ENCODE peak calls at places on chromosomes 1 and 21, in five cellular contexts. I is Caco-2; L is psoas muscle; H is CD8-positive, alpha-beta T cell; R is NT2/D1. T is an unnamed sample.
A peak's percentile ranks its signal among the peaks of the same experiment; 100 is the strongest.

GRCh38 chr1:215710340-215710971 is 143.4 kb downstream of the KCTD3 start:
- DNase-seq in R (peak; percentile 85), I (no peak), L (no peak), H (no peak), T (peak; percentile 76)

GRCh38 chr1:84782881-84783280 is 92.6 kb upstream of the SSX2IP start:
- DNase-seq in I (no peak), L (no peak), H (no peak), R (no peak), T (no peak)

GRCh38 chr21:26027696-26028095 is 142.9 kb downstream of the APP start:
- DNase-seq in I (no peak), R (no peak), H (no peak), L (no peak), T (no peak)

GRCh38 chr1:51666463-51666862 is 49.6 kb downstream of the OSBPL9 start:
- DNase-seq in L (no peak), H (no peak), I (no peak), R (no peak), T (no peak)

GRCh38 chr1:200409203-200409760 is 554 bp downstream of the ZNF281 start:
- DNase-seq in I (no peak), L (peak; percentile 64), H (peak; percentile 42), R (no peak), T (peak; percentile 38)

GRCh38 chr1:195065437-195065836 is 1542.8 kb downstream of the KCNT2 start:
- DNase-seq in I (no peak), L (no peak), R (no peak), H (no peak), T (no peak)

GRCh38 chr1:145990249-145991097 is 5.9 kb downstream of the TXNIP start:
- DNase-seq in H (no peak), I (no peak), R (no peak), L (peak; percentile 81), T (no peak)

GRCh38 chr1:53073287-53073686 is 11.3 kb downstream of the PODN start:
- DNase-seq in I (no peak), R (no peak), H (no peak), L (no peak), T (no peak)

GRCh38 chr1:156248323-156248683 is 447 bp upstream of the PAQR6 start:
- DNase-seq in R (no peak), L (no peak), H (no peak), I (no peak), T (no peak)

GRCh38 chr1:157838966-157839365 is 2.6 kb downstream of the CD5L start:
- DNase-seq in L (no peak), H (no peak), R (no peak), I (no peak), T (no peak)

GRCh38 chr1:227192163-227192562 is 126.1 kb downstream of the CDC42BPA start:
- DNase-seq in I (no peak), L (peak; percentile 76), R (no peak), H (no peak), T (no peak)

GRCh38 chr1:101366513-101367215 is 129.8 kb downstream of the S1PR1 start:
- DNase-seq in H (no peak), I (no peak), L (no peak), R (no peak), T (no peak)

GRCh38 chr21:39703578-39703977 is 41.4 kb upstream of the IGSF5 start:
- DNase-seq in H (no peak), R (no peak), L (no peak), I (no peak), T (no peak)

GRCh38 chr1:117341123-117341522 is 26.1 kb upstream of the MAN1A2 start:
- DNase-seq in R (no peak), L (no peak), I (no peak), H (no peak), T (no peak)

GRCh38 chr1:60872690-60873089 is 209.7 kb upstream of the NFIA start:
- DNase-seq in R (no peak), H (no peak), L (no peak), I (no peak), T (no peak)

GRCh38 chr1:229105822-229106525 is 164.9 kb upstream of the RAB4A start:
- DNase-seq in L (no peak), R (no peak), H (no peak), I (no peak), T (no peak)

GRCh38 chr1:86502721-86503430 is 34.1 kb downstream of the CLCA1 start:
- DNase-seq in L (no peak), I (peak; percentile 82), H (no peak), R (peak; percentile 83), T (no peak)

GRCh38 chr1:114458208-114458777 is 52.7 kb downstream of the TRIM33 start:
- DNase-seq in R (no peak), L (no peak), I (no peak), H (no peak), T (no peak)

GRCh38 chr1:82317671-82318070 is 516.9 kb downstream of the ADGRL2 start:
- DNase-seq in I (no peak), L (no peak), R (no peak), H (no peak), T (no peak)

GRCh38 chr1:119988316-119989067 is 81.0 kb downstream of the NOTCH2 start:
- DNase-seq in R (no peak), L (no peak), I (no peak), H (no peak), T (no peak)

GRCh38 chr1:2151906-2152305 is 42.7 kb downstream of the FAAP20 start:
- DNase-seq in R (no peak), H (no peak), L (no peak), I (no peak), T (no peak)

GRCh38 chr1:97308131-97308530 is 586.5 kb downstream of the PTBP2 start:
- DNase-seq in R (no peak), H (no peak), I (no peak), L (no peak), T (no peak)

GRCh38 chr1:67853704-67854103 is 20.4 kb upstream of the GNG12 start:
- DNase-seq in H (no peak), L (peak; percentile 50), R (peak; percentile 98), I (peak; percentile 51), T (peak; percentile 57)

GRCh38 chr1:235758931-235759330 is 107.8 kb downstream of the LYST start:
- DNase-seq in H (no peak), R (no peak), L (no peak), I (no peak), T (no peak)

GRCh38 chr1:235601087-235601486 is 48.5 kb downstream of the GNG4 start:
- DNase-seq in I (no peak), L (no peak), H (no peak), R (no peak), T (peak; percentile 60)

GRCh38 chr1:24764848-24765247 is 19.6 kb downstream of the CLIC4 start:
- DNase-seq in I (no peak), L (no peak), H (no peak), R (no peak), T (no peak)

GRCh38 chr1:206922524-206922923 is 783 bp upstream of the FCMR start:
- DNase-seq in H (no peak), L (no peak), R (no peak), I (no peak), T (no peak)

GRCh38 chr1:7809742-7810141 is 25.7 kb downstream of the PER3 start:
- DNase-seq in H (no peak), R (no peak), I (no peak), L (no peak), T (no peak)
- H3K36me3 ChIP-seq in H (no peaks in the 10 kb centered on the region), R (no peaks in the 10 kb centered on the region), I (peaks cover 1% of the 10 kb centered on the region), L (peaks cover 16% of the 10 kb centered on the region), T (peaks cover 5% of the 10 kb centered on the region)

DNA sequence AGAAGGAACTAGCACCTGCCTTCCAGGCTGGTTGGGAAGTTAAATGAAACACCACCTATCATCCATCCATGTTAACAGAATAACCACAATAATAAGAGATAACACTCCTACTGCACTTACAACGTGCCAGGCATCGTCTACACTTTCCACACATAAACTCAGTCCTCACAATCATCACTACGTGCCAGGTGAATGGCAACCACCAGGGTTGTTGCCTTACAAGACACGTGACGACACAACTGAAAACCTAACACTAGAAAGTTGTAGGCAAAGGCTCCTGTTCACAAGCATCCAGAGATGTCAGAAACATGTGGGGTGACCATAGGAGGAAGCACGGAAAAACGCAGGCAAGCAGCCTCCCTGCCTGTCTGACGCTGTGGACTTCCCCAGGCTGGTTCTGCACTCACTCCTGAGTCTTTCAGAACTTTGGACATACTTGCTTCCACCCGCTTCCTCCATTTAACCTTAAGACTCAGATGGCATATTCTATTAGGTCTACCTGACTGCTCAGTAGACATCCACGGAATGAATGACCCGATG is 7.0 kb downstream of the CAPZB start:
- DNase-seq in L (no peak), R (no peak), I (no peak), H (no peak), T (no peak)
- H3K36me3 ChIP-seq in L (no peaks in the 10 kb centered on the region), R (peaks cover 72% of the 10 kb centered on the region), I (no peaks in the 10 kb centered on the region), H (peaks cover 8% of the 10 kb centered on the region), T (peaks cover 28% of the 10 kb centered on the region)

GRCh38 chr1:26946270-26946669 is 14.0 kb downstream of the KDF1 start:
- DNase-seq in H (no peak), R (no peak), I (no peak), L (no peak), T (no peak)
- H3K36me3 ChIP-seq in H (peaks cover 56% of the 10 kb centered on the region), R (peaks cover 70% of the 10 kb centered on the region), I (peaks cover 2% of the 10 kb centered on the region), L (peaks cover 14% of the 10 kb centered on the region), T (peaks cover 57% of the 10 kb centered on the region)

GRCh38 chr1:231348442-231348841 is 10.3 kb downstream of the SPRTN start:
- DNase-seq in R (no peak), L (no peak), H (no peak), I (no peak), T (no peak)
- H3K36me3 ChIP-seq in R (peaks cover 79% of the 10 kb centered on the region), L (peaks cover 3% of the 10 kb centered on the region), H (peaks cover 36% of the 10 kb centered on the region), I (peaks cover 2% of the 10 kb centered on the region), T (peaks cover 60% of the 10 kb centered on the region)

GRCh38 chr1:78051005-78051404 is 5.2 kb downstream of the GIPC2 start:
- DNase-seq in H (no peak), I (no peak), L (no peak), R (no peak), T (no peak)
- H3K36me3 ChIP-seq in H (no peaks in the 10 kb centered on the region), I (no peaks in the 10 kb centered on the region), L (no peaks in the 10 kb centered on the region), R (no peaks in the 10 kb centered on the region), T (no peaks in the 10 kb centered on the region)

GRCh38 chr1:39438002-39438401 is 53.4 kb upstream of the BMP8A start:
- DNase-seq in R (no peak), I (no peak), L (no peak), H (no peak), T (no peak)

GRCh38 chr1:39436842-39437241 is 54.6 kb upstream of the BMP8A start:
- DNase-seq in I (no peak), L (no peak), H (no peak), R (no peak), T (no peak)

GRCh38 chr1:39434797-39435395 is 56.5 kb upstream of the BMP8A start:
- DNase-seq in L (no peak), I (no peak), H (no peak), R (no peak), T (no peak)

GRCh38 chr1:39431927-39432326 is 59.5 kb upstream of the BMP8A start:
- DNase-seq in I (no peak), L (no peak), R (no peak), H (no peak), T (no peak)

GRCh38 chr1:39435597-39435996 is 55.8 kb upstream of the BMP8A start:
- DNase-seq in R (no peak), I (no peak), L (no peak), H (no peak), T (no peak)
- H3K36me3 ChIP-seq in R (peaks cover 95% of the 10 kb centered on the region), I (no peaks in the 10 kb centered on the region), L (no peaks in the 10 kb centered on the region), H (peaks cover 61% of the 10 kb centered on the region), T (peaks cover 34% of the 10 kb centered on the region)

GRCh38 chr1:205304695-205305070 is 16.9 kb downstream of the NUAK2 start:
- DNase-seq in R (no peak), H (no peak), L (no peak), I (no peak), T (no peak)
- H3K36me3 ChIP-seq in R (peaks cover 76% of the 10 kb centered on the region), H (peaks cover 77% of the 10 kb centered on the region), L (peaks cover 2% of the 10 kb centered on the region), I (peaks cover 11% of the 10 kb centered on the region), T (peaks cover 64% of the 10 kb centered on the region)

GRCh38 chr21:36164427-36164784 is 7.8 kb downstream of the DOP1B start:
- DNase-seq in H (no peak), L (no peak), I (no peak), R (no peak), T (no peak)
- H3K36me3 ChIP-seq in H (peaks cover 5% of the 10 kb centered on the region), L (no peaks in the 10 kb centered on the region), I (no peaks in the 10 kb centered on the region), R (peaks cover 9% of the 10 kb centered on the region), T (no peaks in the 10 kb centered on the region)

T was measured in HAP-1.